ENCODE peak calls at places on chromosomes 16 and 17, in five cellular contexts. One of them, this sample, is unnamed.

GRCh38 chr17:2337811-2338657 is 733 bp downstream of the SGSM2 start:
- DNase-seq in activated naive CD4-positive, alpha-beta T cell treated with anti-CD3 and anti-CD28 coated beads for 36 hours: peak; percentile 57
- DNase-seq in colonic mucosa: peak; percentile 69
- DNase-seq in naive thymus-derived CD4-positive, alpha-beta T cell: peak; percentile 41
- DNase-seq in NCI-H2227 treated with DMSO at 0.1 percent for 48 hours: no peak
- DNase-seq in this sample: peak; percentile 44

GRCh38 chr17:40485851-40486512 is 15.4 kb downstream of the TNS4 start:
- DNase-seq in activated naive CD4-positive, alpha-beta T cell treated with anti-CD3 and anti-CD28 coated beads for 36 hours: peak; percentile 81
- DNase-seq in colonic mucosa: no peak
- DNase-seq in naive thymus-derived CD4-positive, alpha-beta T cell: peak; percentile 38
- DNase-seq in NCI-H2227 treated with DMSO at 0.1 percent for 48 hours: no peak
- DNase-seq in this sample: peak; percentile 36

GRCh38 chr16:870856-871561 is 70.5 kb upstream of the GNG13 start:
- DNase-seq in activated naive CD4-positive, alpha-beta T cell treated with anti-CD3 and anti-CD28 coated beads for 36 hours: no peak
- DNase-seq in colonic mucosa: no peak
- DNase-seq in naive thymus-derived CD4-positive, alpha-beta T cell: no peak
- DNase-seq in NCI-H2227 treated with DMSO at 0.1 percent for 48 hours: no peak
- DNase-seq in this sample: no peak

GRCh38 chr17:68135141-68135887 is 99.8 kb downstream of the KPNA2 start:
- DNase-seq in activated naive CD4-positive, alpha-beta T cell treated with anti-CD3 and anti-CD28 coated beads for 36 hours: no peak
- DNase-seq in colonic mucosa: no peak
- DNase-seq in naive thymus-derived CD4-positive, alpha-beta T cell: no peak
- DNase-seq in NCI-H2227 treated with DMSO at 0.1 percent for 48 hours: no peak
- DNase-seq in this sample: no peak

GRCh38 chr17:43468746-43469544 is 14.8 kb upstream of the DHX8 start:
- DNase-seq in activated naive CD4-positive, alpha-beta T cell treated with anti-CD3 and anti-CD28 coated beads for 36 hours: no peak
- DNase-seq in colonic mucosa: no peak
- DNase-seq in naive thymus-derived CD4-positive, alpha-beta T cell: no peak
- DNase-seq in NCI-H2227 treated with DMSO at 0.1 percent for 48 hours: no peak
- DNase-seq in this sample: no peak

GRCh38 chr17:78748048-78748729 is 33.9 kb downstream of the CYTH1 start:
- DNase-seq in activated naive CD4-positive, alpha-beta T cell treated with anti-CD3 and anti-CD28 coated beads for 36 hours: peak; percentile 77
- DNase-seq in colonic mucosa: no peak
- DNase-seq in naive thymus-derived CD4-positive, alpha-beta T cell: no peak
- DNase-seq in NCI-H2227 treated with DMSO at 0.1 percent for 48 hours: no peak
- DNase-seq in this sample: no peak

GRCh38 chr16:31138621-31139578 is 3.4 kb upstream of the PRSS8 start:
- DNase-seq in activated naive CD4-positive, alpha-beta T cell treated with anti-CD3 and anti-CD28 coated beads for 36 hours: no peak
- DNase-seq in colonic mucosa: peak; percentile 83
- DNase-seq in naive thymus-derived CD4-positive, alpha-beta T cell: no peak
- DNase-seq in NCI-H2227 treated with DMSO at 0.1 percent for 48 hours: no peak
- DNase-seq in this sample: no peak

GRCh38 chr17:47847341-47848197 is 3.4 kb downstream of the SP6 start:
- DNase-seq in activated naive CD4-positive, alpha-beta T cell treated with anti-CD3 and anti-CD28 coated beads for 36 hours: peak; percentile 55
- DNase-seq in colonic mucosa: no peak
- DNase-seq in naive thymus-derived CD4-positive, alpha-beta T cell: no peak
- DNase-seq in NCI-H2227 treated with DMSO at 0.1 percent for 48 hours: no peak
- DNase-seq in this sample: no peak

GRCh38 chr16:4091638-4092037 is 24.6 kb downstream of the ADCY9 start:
- DNase-seq in activated naive CD4-positive, alpha-beta T cell treated with anti-CD3 and anti-CD28 coated beads for 36 hours: no peak
- DNase-seq in colonic mucosa: no peak
- DNase-seq in naive thymus-derived CD4-positive, alpha-beta T cell: no peak
- DNase-seq in NCI-H2227 treated with DMSO at 0.1 percent for 48 hours: no peak
- DNase-seq in this sample: no peak

GRCh38 chr17:77245162-77245926 is 104.6 kb downstream of the SEC14L1 start:
- DNase-seq in activated naive CD4-positive, alpha-beta T cell treated with anti-CD3 and anti-CD28 coated beads for 36 hours: peak; percentile 23
- DNase-seq in colonic mucosa: no peak
- DNase-seq in naive thymus-derived CD4-positive, alpha-beta T cell: no peak
- DNase-seq in NCI-H2227 treated with DMSO at 0.1 percent for 48 hours: no peak
- DNase-seq in this sample: no peak

GRCh38 chr16:85987750-85988078 is 88.8 kb downstream of the IRF8 start:
- DNase-seq in activated naive CD4-positive, alpha-beta T cell treated with anti-CD3 and anti-CD28 coated beads for 36 hours: no peak
- DNase-seq in colonic mucosa: no peak
- DNase-seq in naive thymus-derived CD4-positive, alpha-beta T cell: no peak
- DNase-seq in NCI-H2227 treated with DMSO at 0.1 percent for 48 hours: no peak
- DNase-seq in this sample: no peak

GRCh38 chr16:20318437-20318836 is 8.9 kb downstream of the GP2 start:
- DNase-seq in activated naive CD4-positive, alpha-beta T cell treated with anti-CD3 and anti-CD28 coated beads for 36 hours: no peak
- DNase-seq in colonic mucosa: no peak
- DNase-seq in naive thymus-derived CD4-positive, alpha-beta T cell: no peak
- DNase-seq in NCI-H2227 treated with DMSO at 0.1 percent for 48 hours: no peak
- DNase-seq in this sample: no peak

GRCh38 chr17:76027159-76027839 is at the start of gene EVPL:
- DNase-seq in activated naive CD4-positive, alpha-beta T cell treated with anti-CD3 and anti-CD28 coated beads for 36 hours: no peak
- DNase-seq in colonic mucosa: peak; percentile 94
- DNase-seq in naive thymus-derived CD4-positive, alpha-beta T cell: no peak
- DNase-seq in NCI-H2227 treated with DMSO at 0.1 percent for 48 hours: no peak
- DNase-seq in this sample: no peak

GRCh38 chr16:6926762-6927161 is 405.9 kb upstream of the RBFOX1 start:
- DNase-seq in activated naive CD4-positive, alpha-beta T cell treated with anti-CD3 and anti-CD28 coated beads for 36 hours: no peak
- DNase-seq in colonic mucosa: no peak
- DNase-seq in naive thymus-derived CD4-positive, alpha-beta T cell: no peak
- DNase-seq in NCI-H2227 treated with DMSO at 0.1 percent for 48 hours: no peak
- DNase-seq in this sample: no peak

GRCh38 chr16:85715169-85716015 is 26.6 kb upstream of the GINS2 start:
- DNase-seq in activated naive CD4-positive, alpha-beta T cell treated with anti-CD3 and anti-CD28 coated beads for 36 hours: no peak
- DNase-seq in colonic mucosa: no peak
- DNase-seq in naive thymus-derived CD4-positive, alpha-beta T cell: no peak
- DNase-seq in NCI-H2227 treated with DMSO at 0.1 percent for 48 hours: peak; percentile 42
- DNase-seq in this sample: no peak

GRCh38 chr16:17481741-17482140 is 11.0 kb upstream of the XYLT1 start:
- DNase-seq in activated naive CD4-positive, alpha-beta T cell treated with anti-CD3 and anti-CD28 coated beads for 36 hours: no peak
- DNase-seq in colonic mucosa: peak; percentile 58
- DNase-seq in naive thymus-derived CD4-positive, alpha-beta T cell: no peak
- DNase-seq in NCI-H2227 treated with DMSO at 0.1 percent for 48 hours: no peak
- DNase-seq in this sample: no peak

GRCh38 chr16:78183886-78184553 is 84.6 kb downstream of the WWOX start:
- DNase-seq in activated naive CD4-positive, alpha-beta T cell treated with anti-CD3 and anti-CD28 coated beads for 36 hours: no peak
- DNase-seq in colonic mucosa: no peak
- DNase-seq in naive thymus-derived CD4-positive, alpha-beta T cell: no peak
- DNase-seq in NCI-H2227 treated with DMSO at 0.1 percent for 48 hours: peak; percentile 7
- DNase-seq in this sample: no peak

This sample was measured in T-helper 22 cell.